ENCODE peak calls at places on chromosomes 13 and 19, in four cellular contexts. F, N, V and O are unnamed samples.
A peak's percentile ranks its signal among the peaks of the same experiment; 100 is the strongest.

GRCh38 chr13:49112782-49113525 is 107.2 kb upstream of the MLNR start:
- DNase-seq in F (no peak), N (no peak), V (peak; percentile 25), O (no peak)

GRCh38 chr13:113448545-113448884 is 4.8 kb downstream of the ADPRHL1 start:
- DNase-seq in V (no peak), F (peak; percentile 67), N (no peak), O (no peak)

GRCh38 chr13:43357435-43358065 is 334.2 kb downstream of the DNAJC15 start:
- DNase-seq in V (no peak), N (no peak), F (no peak), O (no peak)

GRCh38 chr13:109401891-109402290 is 384.5 kb downstream of the IRS2 start:
- DNase-seq in F (no peak), V (no peak), N (no peak), O (no peak)

GRCh38 chr13:41544824-41545707 is 87.7 kb downstream of the RGCC start:
- DNase-seq in N (no peak), F (no peak), V (no peak), O (no peak)

GRCh38 chr19:674282-675151 is 1.7 kb upstream of the FSTL3 start:
- DNase-seq in N (no peak), V (no peak), F (no peak), O (no peak)

GRCh38 chr13:29239653-29240525 is 355.6 kb downstream of the SLC7A1 start:
- DNase-seq in V (no peak), F (no peak), N (no peak), O (no peak)

GRCh38 chr19:50460161-50460765 is 16.0 kb upstream of the EMC10 start:
- DNase-seq in V (peak; percentile 43), F (peak; percentile 22), N (no peak), O (peak; percentile 94)

GRCh38 chr19:35462476-35462953 is 14.5 kb downstream of the FFAR2 start:
- DNase-seq in N (peak; percentile 60), F (no peak), V (no peak), O (peak; percentile 74)

GRCh38 chr13:51034906-51035305 is 76.2 kb downstream of the C13orf42 start:
- DNase-seq in F (no peak), V (no peak), N (no peak), O (no peak)

GRCh38 chr19:40592170-40592569 is 9.0 kb upstream of the LTBP4 start:
- DNase-seq in V (peak; percentile 53), N (no peak), F (peak; percentile 56), O (peak; percentile 79)

GRCh38 chr13:78524936-78525335 is 78.4 kb downstream of the POU4F1 start:
- DNase-seq in N (no peak), V (no peak), F (no peak), O (no peak)

GRCh38 chr13:81393110-81393509 is 1052.2 kb upstream of the SPRY2 start:
- DNase-seq in N (no peak), F (no peak), V (no peak), O (no peak)

GRCh38 chr13:27043013-27043412 is 128.6 kb downstream of the USP12 start:
- DNase-seq in F (peak; percentile 51), V (peak; percentile 95), N (no peak), O (no peak)

GRCh38 chr19:611506-611869 is 21.8 kb downstream of the HCN2 start:
- DNase-seq in F (no peak), N (no peak), V (peak; percentile 57), O (peak; percentile 71)

GRCh38 chr19:2282062-2282861 is at the start of gene PEAK3:
- DNase-seq in V (no peak), F (peak; percentile 67), N (no peak), O (peak; percentile 73)

GRCh38 chr13:87208636-87209035 is 462.5 kb upstream of the SLITRK5 start:
- DNase-seq in V (no peak), N (no peak), F (no peak), O (no peak)

GRCh38 chr13:26020536-26021290 is 31.1 kb downstream of the SHISA2 start:
- DNase-seq in V (no peak), N (no peak), F (no peak), O (no peak)

GRCh38 chr13:52851153-52851962 is 2.9 kb upstream of the PCDH8 start:
- DNase-seq in F (peak; percentile 87), V (peak; percentile 15), N (peak; percentile 24), O (peak; percentile 69)

GRCh38 chr13:92727118-92727517 is 499.5 kb upstream of the GPC6 start:
- DNase-seq in F (no peak), V (peak; percentile 10), N (no peak), O (no peak)

GRCh38 chr19:42155796-42156195 is 23.6 kb upstream of the POU2F2 start:
- DNase-seq in V (no peak), F (peak; percentile 24), N (no peak), O (no peak)

GRCh38 chr13:114121496-114122466 is 10.6 kb downstream of the RASA3 start:
- DNase-seq in V (no peak), F (peak; percentile 75), N (no peak), O (no peak)

GRCh38 chr19:46904114-46905060 is 43.6 kb downstream of the ARHGAP35 start:
- DNase-seq in N (no peak), V (peak; percentile 91), F (peak; percentile 78), O (no peak)

GRCh38 chr19:2039959-2040646 is 10.9 kb downstream of the MKNK2 start:
- DNase-seq in N (no peak), F (no peak), V (no peak), O (no peak)

GRCh38 chr19:49677901-49678674 is 1.0 kb downstream of the PRMT1 start:
- DNase-seq in V (peak; percentile 58), F (peak; percentile 95), N (peak; percentile 71), O (peak; percentile 81)

GRCh38 chr13:112182251-112182650 is 115.3 kb downstream of the SOX1 start:
- DNase-seq in V (no peak), N (no peak), F (no peak), O (no peak)